ENCODE peak calls at places on chromosomes 13 and 19, in four cellular contexts. M, I, Q and G are unnamed samples.

GRCh38 chr19:49977111-49977510 is 16.1 kb upstream of the SIGLEC11 start:
- DNase-seq in M (no peak), I (no peak), Q (no peak), G (no peak)

GRCh38 chr19:17671906-17672305 is 16.2 kb downstream of the UNC13A start:
- DNase-seq in M (peak; percentile 63), I (peak; percentile 24), Q (peak; percentile 75), G (peak; percentile 76)

GRCh38 chr19:44951179-44952159 is 3.7 kb upstream of the CLPTM1 start:
- DNase-seq in M (peak; percentile 57), I (peak; percentile 85), Q (peak; percentile 75), G (peak; percentile 94)

GRCh38 chr19:33524024-33524664 is 2.6 kb upstream of the PEPD start:
- DNase-seq in M (no peak), I (no peak), Q (no peak), G (no peak)

GRCh38 chr19:55579766-55580621 is 654 bp downstream of the ZNF579 start:
- DNase-seq in M (peak; percentile 33), I (peak; percentile 16), Q (peak; percentile 53), G (no peak)

GRCh38 chr19:24166055-24166454 is 79.1 kb downstream of the ZNF254 start:
- DNase-seq in M (no peak), I (no peak), Q (no peak), G (no peak)

GRCh38 chr13:41122838-41123237 is 9.8 kb downstream of the KBTBD6 start:
- DNase-seq in M (no peak), I (no peak), Q (no peak), G (no peak)

GRCh38 chr19:8025321-8025720 is 19.9 kb upstream of the ELAVL1 start:
- DNase-seq in M (no peak), I (no peak), Q (no peak), G (no peak)

GRCh38 chr19:38402967-38403674 is at the start of gene FAM98C:
- DNase-seq in M (peak; percentile 97), I (peak; percentile 93), Q (peak; percentile 100), G (peak; percentile 100)

GRCh38 chr19:38402623-38402966 is 298 bp upstream of the FAM98C start:
- DNase-seq in M (no peak), I (no peak), Q (no peak), G (no peak)

GRCh38 chr19:38405276-38405675 is 2.4 kb downstream of the FAM98C start:
- DNase-seq in M (no peak), I (no peak), Q (no peak), G (no peak)

GRCh38 chr19:38401148-38401547 is 1.7 kb upstream of the FAM98C start:
- DNase-seq in M (no peak), I (peak; percentile 12), Q (no peak), G (no peak)

GRCh38 chr19:38404858-38405257 is 2.0 kb downstream of the FAM98C start:
- DNase-seq in M (no peak), I (no peak), Q (no peak), G (no peak)
- TF ChIP-seq HMGXB4 in M (no peak), I (no peak), Q (no peak), G (no peak)

GRCh38 chr19:35882074-35882832 is 13.9 kb downstream of the APLP1 start:
- DNase-seq in M (no peak), I (peak; percentile 64), Q (peak; percentile 46), G (peak; percentile 87)
- TF ChIP-seq HMGXB4 in M (no peak), I (no peak), Q (no peak), G (no peak)

GRCh38 chr13:57631607-57632275 is at the start of gene PCDH17:
- DNase-seq in M (peak; percentile 54), I (no peak), Q (no peak), G (no peak)

GRCh38 chr13:57627663-57628062 is 3.9 kb upstream of the PCDH17 start:
- DNase-seq in M (no peak), I (no peak), Q (peak; percentile 27), G (no peak)

GRCh38 chr13:57630661-57631606 is 610 bp upstream of the PCDH17 start:
- DNase-seq in M (no peak), I (no peak), Q (no peak), G (no peak)

GRCh38 chr13:57629821-57630235 is 1.7 kb upstream of the PCDH17 start:
- DNase-seq in M (peak; percentile 98), I (no peak), Q (peak; percentile 11), G (no peak)

GRCh38 chr13:57629391-57629804 is 2.1 kb upstream of the PCDH17 start:
- DNase-seq in M (no peak), I (no peak), Q (no peak), G (no peak)
- TF ChIP-seq HMGXB4 in M (no peak), I (no peak), Q (no peak), G (no peak)

GRCh38 chr13:46542833-46543232 is 10.1 kb upstream of the LRCH1 start:
- DNase-seq in M (no peak), I (no peak), Q (no peak), G (no peak)
- TF ChIP-seq HMGXB4 in M (no peak), I (no peak), Q (no peak), G (no peak)

GRCh38 chr13:44212633-44213387 is 160.8 kb upstream of the SERP2 start:
- DNase-seq in M (no peak), I (no peak), Q (no peak), G (no peak)
- TF ChIP-seq HMGXB4 in M (no peak), I (no peak), Q (no peak), G (no peak)

DNA sequence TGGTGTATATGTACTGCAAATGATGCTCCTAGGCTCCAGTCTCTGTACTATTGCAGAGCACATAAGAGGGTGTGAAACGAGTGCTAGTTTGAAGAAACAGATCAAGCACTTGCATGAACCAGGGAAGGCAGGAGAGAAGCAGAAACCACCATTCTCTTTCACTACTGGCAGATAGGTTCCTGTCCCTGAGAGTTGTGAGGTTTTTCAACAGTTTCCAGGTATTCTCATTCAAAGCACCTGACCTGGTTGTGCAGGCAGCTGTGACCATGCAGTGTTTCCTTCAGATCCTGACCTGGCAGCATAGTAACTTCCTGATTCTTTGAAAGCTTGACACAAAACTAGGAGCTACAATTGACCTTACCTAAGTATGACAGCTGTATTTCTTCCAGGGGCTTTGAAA is 164.9 kb downstream of the UFM1 start:
- DNase-seq in M (no peak), I (no peak), Q (no peak), G (no peak)
- TF ChIP-seq HMGXB4 in M (no peak), I (no peak), Q (no peak), G (no peak)